ENCODE peak calls at places on chromosomes 2 and 18, in five cellular contexts. One of them, this sample, is unnamed.

GRCh38 chr2:230811508-230811907 is 53.2 kb upstream of the ITM2C start:
- DNase-seq in epithelial cell of prostate: no peak
- DNase-seq in sciatic nerve: no peak
- DNase-seq in AG08396: no peak
- DNase-seq in stimulated activated CD8-positive, alpha-beta memory T cell treated with anti-CD3 and anti-CD28 coated beads, Interleukin-7, amount 100 ng/mL, for 4 hours: no peak
- DNase-seq in this sample: no peak

GRCh38 chr2:9948721-9949120 is 2.8 kb upstream of the GRHL1 start:
- DNase-seq in epithelial cell of prostate: no peak
- DNase-seq in sciatic nerve: no peak
- DNase-seq in AG08396: no peak
- DNase-seq in stimulated activated CD8-positive, alpha-beta memory T cell treated with anti-CD3 and anti-CD28 coated beads, Interleukin-7, amount 100 ng/mL, for 4 hours: no peak
- DNase-seq in this sample: no peak

GRCh38 chr18:43805646-43806194 is 528.4 kb upstream of the SYT4 start:
- DNase-seq in epithelial cell of prostate: no peak
- DNase-seq in sciatic nerve: no peak
- DNase-seq in AG08396: no peak
- DNase-seq in stimulated activated CD8-positive, alpha-beta memory T cell treated with anti-CD3 and anti-CD28 coated beads, Interleukin-7, amount 100 ng/mL, for 4 hours: no peak
- DNase-seq in this sample: no peak

GRCh38 chr2:216829533-216829932 is 30.3 kb downstream of the TNP1 start:
- DNase-seq in epithelial cell of prostate: no peak
- DNase-seq in sciatic nerve: peak
- DNase-seq in AG08396: peak
- DNase-seq in stimulated activated CD8-positive, alpha-beta memory T cell treated with anti-CD3 and anti-CD28 coated beads, Interleukin-7, amount 100 ng/mL, for 4 hours: no peak
- DNase-seq in this sample: no peak

GRCh38 chr2:50529600-50530218 is 502.2 kb downstream of the NRXN1 start:
- DNase-seq in epithelial cell of prostate: no peak
- DNase-seq in sciatic nerve: no peak
- DNase-seq in AG08396: peak
- DNase-seq in stimulated activated CD8-positive, alpha-beta memory T cell treated with anti-CD3 and anti-CD28 coated beads, Interleukin-7, amount 100 ng/mL, for 4 hours: no peak
- DNase-seq in this sample: no peak

GRCh38 chr2:239038773-239039478 is 191.0 kb downstream of the TWIST2 start:
- DNase-seq in epithelial cell of prostate: no peak
- DNase-seq in sciatic nerve: no peak
- DNase-seq in AG08396: no peak
- DNase-seq in stimulated activated CD8-positive, alpha-beta memory T cell treated with anti-CD3 and anti-CD28 coated beads, Interleukin-7, amount 100 ng/mL, for 4 hours: no peak
- DNase-seq in this sample: no peak

GRCh38 chr2:5618271-5618670 is 73.9 kb upstream of the SOX11 start:
- DNase-seq in epithelial cell of prostate: no peak
- DNase-seq in sciatic nerve: no peak
- DNase-seq in AG08396: no peak
- DNase-seq in stimulated activated CD8-positive, alpha-beta memory T cell treated with anti-CD3 and anti-CD28 coated beads, Interleukin-7, amount 100 ng/mL, for 4 hours: no peak
- DNase-seq in this sample: no peak

GRCh38 chr18:31634331-31634713 is 42.6 kb downstream of the TTR start:
- DNase-seq in epithelial cell of prostate: no peak
- DNase-seq in sciatic nerve: no peak
- DNase-seq in AG08396: no peak
- DNase-seq in stimulated activated CD8-positive, alpha-beta memory T cell treated with anti-CD3 and anti-CD28 coated beads, Interleukin-7, amount 100 ng/mL, for 4 hours: no peak
- DNase-seq in this sample: no peak

GRCh38 chr2:4135765-4136164 is 432.4 kb downstream of the DCDC2C start:
- DNase-seq in epithelial cell of prostate: no peak
- DNase-seq in sciatic nerve: no peak
- DNase-seq in AG08396: no peak
- DNase-seq in stimulated activated CD8-positive, alpha-beta memory T cell treated with anti-CD3 and anti-CD28 coated beads, Interleukin-7, amount 100 ng/mL, for 4 hours: no peak
- DNase-seq in this sample: no peak

GRCh38 chr2:43258547-43259156 is 32.2 kb upstream of the ZFP36L2 start:
- DNase-seq in epithelial cell of prostate: no peak
- DNase-seq in sciatic nerve: no peak
- DNase-seq in AG08396: no peak
- DNase-seq in stimulated activated CD8-positive, alpha-beta memory T cell treated with anti-CD3 and anti-CD28 coated beads, Interleukin-7, amount 100 ng/mL, for 4 hours: no peak
- DNase-seq in this sample: no peak

GRCh38 chr18:34397286-34397896 is 172.7 kb upstream of the NOL4 start:
- DNase-seq in epithelial cell of prostate: no peak
- DNase-seq in sciatic nerve: no peak
- DNase-seq in AG08396: no peak
- DNase-seq in stimulated activated CD8-positive, alpha-beta memory T cell treated with anti-CD3 and anti-CD28 coated beads, Interleukin-7, amount 100 ng/mL, for 4 hours: no peak
- DNase-seq in this sample: no peak

GRCh38 chr2:196234672-196235071 is 63.3 kb upstream of the STK17B start:
- DNase-seq in epithelial cell of prostate: no peak
- DNase-seq in sciatic nerve: no peak
- DNase-seq in AG08396: no peak
- DNase-seq in stimulated activated CD8-positive, alpha-beta memory T cell treated with anti-CD3 and anti-CD28 coated beads, Interleukin-7, amount 100 ng/mL, for 4 hours: peak
- DNase-seq in this sample: peak

GRCh38 chr2:101770672-101771071 is 73.2 kb downstream of the MAP4K4 start:
- DNase-seq in epithelial cell of prostate: no peak
- DNase-seq in sciatic nerve: no peak
- DNase-seq in AG08396: peak
- DNase-seq in stimulated activated CD8-positive, alpha-beta memory T cell treated with anti-CD3 and anti-CD28 coated beads, Interleukin-7, amount 100 ng/mL, for 4 hours: no peak
- DNase-seq in this sample: no peak

GRCh38 chr2:63729831-63730230 is 111.9 kb upstream of the UGP2 start:
- DNase-seq in epithelial cell of prostate: no peak
- DNase-seq in sciatic nerve: no peak
- DNase-seq in AG08396: no peak
- DNase-seq in stimulated activated CD8-positive, alpha-beta memory T cell treated with anti-CD3 and anti-CD28 coated beads, Interleukin-7, amount 100 ng/mL, for 4 hours: no peak
- DNase-seq in this sample: no peak

GRCh38 chr2:201643216-201643651 is at the start of gene TMEM237:
- DNase-seq in epithelial cell of prostate: no peak
- DNase-seq in sciatic nerve: no peak
- DNase-seq in AG08396: peak
- DNase-seq in stimulated activated CD8-positive, alpha-beta memory T cell treated with anti-CD3 and anti-CD28 coated beads, Interleukin-7, amount 100 ng/mL, for 4 hours: peak
- DNase-seq in this sample: no peak

GRCh38 chr2:180969124-180969523 is 11.3 kb upstream of the UBE2E3 start:
- DNase-seq in epithelial cell of prostate: no peak
- DNase-seq in sciatic nerve: no peak
- DNase-seq in AG08396: no peak
- DNase-seq in stimulated activated CD8-positive, alpha-beta memory T cell treated with anti-CD3 and anti-CD28 coated beads, Interleukin-7, amount 100 ng/mL, for 4 hours: no peak
- DNase-seq in this sample: no peak

GRCh38 chr18:47485221-47485797 is 233.8 kb upstream of the SKOR2 start:
- DNase-seq in epithelial cell of prostate: no peak
- DNase-seq in sciatic nerve: no peak
- DNase-seq in AG08396: no peak
- DNase-seq in stimulated activated CD8-positive, alpha-beta memory T cell treated with anti-CD3 and anti-CD28 coated beads, Interleukin-7, amount 100 ng/mL, for 4 hours: no peak
- DNase-seq in this sample: no peak

GRCh38 chr18:49846263-49846662 is 32.9 kb upstream of the ACAA2 start:
- DNase-seq in epithelial cell of prostate: no peak
- DNase-seq in sciatic nerve: no peak
- DNase-seq in AG08396: peak
- DNase-seq in stimulated activated CD8-positive, alpha-beta memory T cell treated with anti-CD3 and anti-CD28 coated beads, Interleukin-7, amount 100 ng/mL, for 4 hours: no peak
- DNase-seq in this sample: no peak

GRCh38 chr2:212135739-212136138 is 402.9 kb downstream of the ERBB4 start:
- DNase-seq in epithelial cell of prostate: no peak
- DNase-seq in sciatic nerve: no peak
- DNase-seq in AG08396: no peak
- DNase-seq in stimulated activated CD8-positive, alpha-beta memory T cell treated with anti-CD3 and anti-CD28 coated beads, Interleukin-7, amount 100 ng/mL, for 4 hours: no peak
- DNase-seq in this sample: no peak

GRCh38 chr2:227423633-227424499 is 36.1 kb upstream of the SCYGR1 start:
- DNase-seq in epithelial cell of prostate: no peak
- DNase-seq in sciatic nerve: no peak
- DNase-seq in AG08396: no peak
- DNase-seq in stimulated activated CD8-positive, alpha-beta memory T cell treated with anti-CD3 and anti-CD28 coated beads, Interleukin-7, amount 100 ng/mL, for 4 hours: no peak
- DNase-seq in this sample: no peak

GRCh38 chr2:26691881-26692813 is at the start of gene KCNK3:
- DNase-seq in epithelial cell of prostate: no peak
- DNase-seq in sciatic nerve: no peak
- DNase-seq in AG08396: peak
- DNase-seq in stimulated activated CD8-positive, alpha-beta memory T cell treated with anti-CD3 and anti-CD28 coated beads, Interleukin-7, amount 100 ng/mL, for 4 hours: no peak
- DNase-seq in this sample: no peak

GRCh38 chr18:8771930-8772329 is 66.6 kb downstream of the MTCL1 start:
- DNase-seq in epithelial cell of prostate: no peak
- DNase-seq in sciatic nerve: peak
- DNase-seq in AG08396: no peak
- DNase-seq in stimulated activated CD8-positive, alpha-beta memory T cell treated with anti-CD3 and anti-CD28 coated beads, Interleukin-7, amount 100 ng/mL, for 4 hours: no peak
- DNase-seq in this sample: no peak

GRCh38 chr2:112187805-112188596 is 49.8 kb downstream of the FBLN7 start:
- DNase-seq in epithelial cell of prostate: peak
- DNase-seq in sciatic nerve: no peak
- DNase-seq in AG08396: no peak
- DNase-seq in stimulated activated CD8-positive, alpha-beta memory T cell treated with anti-CD3 and anti-CD28 coated beads, Interleukin-7, amount 100 ng/mL, for 4 hours: peak
- DNase-seq in this sample: peak

GRCh38 chr2:9406529-9407362 is 16.6 kb downstream of the ITGB1BP1 start:
- DNase-seq in epithelial cell of prostate: no peak
- DNase-seq in sciatic nerve: peak
- DNase-seq in AG08396: no peak
- DNase-seq in stimulated activated CD8-positive, alpha-beta memory T cell treated with anti-CD3 and anti-CD28 coated beads, Interleukin-7, amount 100 ng/mL, for 4 hours: no peak
- DNase-seq in this sample: no peak

GRCh38 chr2:183543731-183544130 is 419.5 kb downstream of the NUP35 start:
- DNase-seq in epithelial cell of prostate: no peak
- DNase-seq in sciatic nerve: no peak
- DNase-seq in AG08396: no peak
- DNase-seq in stimulated activated CD8-positive, alpha-beta memory T cell treated with anti-CD3 and anti-CD28 coated beads, Interleukin-7, amount 100 ng/mL, for 4 hours: no peak
- DNase-seq in this sample: no peak

GRCh38 chr18:13240060-13240725 is 21.6 kb downstream of the LDLRAD4 start:
- DNase-seq in epithelial cell of prostate: no peak
- DNase-seq in sciatic nerve: no peak
- DNase-seq in AG08396: no peak
- DNase-seq in stimulated activated CD8-positive, alpha-beta memory T cell treated with anti-CD3 and anti-CD28 coated beads, Interleukin-7, amount 100 ng/mL, for 4 hours: no peak
- DNase-seq in this sample: no peak

GRCh38 chr2:120847700-120848321 is 112.1 kb downstream of the GLI2 start:
- DNase-seq in epithelial cell of prostate: peak
- DNase-seq in sciatic nerve: peak
- DNase-seq in AG08396: no peak
- DNase-seq in stimulated activated CD8-positive, alpha-beta memory T cell treated with anti-CD3 and anti-CD28 coated beads, Interleukin-7, amount 100 ng/mL, for 4 hours: no peak
- DNase-seq in this sample: no peak

GRCh38 chr18:41714872-41715271 is 240.2 kb upstream of the PIK3C3 start:
- DNase-seq in epithelial cell of prostate: no peak
- DNase-seq in sciatic nerve: no peak
- DNase-seq in AG08396: no peak
- DNase-seq in stimulated activated CD8-positive, alpha-beta memory T cell treated with anti-CD3 and anti-CD28 coated beads, Interleukin-7, amount 100 ng/mL, for 4 hours: no peak
- DNase-seq in this sample: no peak

GRCh38 chr2:239597216-239597615 is 196.4 kb upstream of the HDAC4 start:
- DNase-seq in epithelial cell of prostate: no peak
- DNase-seq in sciatic nerve: no peak
- DNase-seq in AG08396: no peak
- DNase-seq in stimulated activated CD8-positive, alpha-beta memory T cell treated with anti-CD3 and anti-CD28 coated beads, Interleukin-7, amount 100 ng/mL, for 4 hours: no peak
- DNase-seq in this sample: no peak

GRCh38 chr2:1887915-1888314 is 143.6 kb upstream of the PXDN start:
- DNase-seq in epithelial cell of prostate: no peak
- DNase-seq in sciatic nerve: no peak
- DNase-seq in AG08396: no peak
- DNase-seq in stimulated activated CD8-positive, alpha-beta memory T cell treated with anti-CD3 and anti-CD28 coated beads, Interleukin-7, amount 100 ng/mL, for 4 hours: no peak
- DNase-seq in this sample: no peak

GRCh38 chr18:26943906-26944305 is 78.4 kb upstream of the AQP4 start:
- DNase-seq in epithelial cell of prostate: no peak
- DNase-seq in sciatic nerve: no peak
- DNase-seq in AG08396: no peak
- DNase-seq in stimulated activated CD8-positive, alpha-beta memory T cell treated with anti-CD3 and anti-CD28 coated beads, Interleukin-7, amount 100 ng/mL, for 4 hours: no peak
- DNase-seq in this sample: no peak

GRCh38 chr2:68920481-68921170 is 32.1 kb downstream of the GKN2 start:
- DNase-seq in epithelial cell of prostate: no peak
- DNase-seq in sciatic nerve: no peak
- DNase-seq in AG08396: no peak
- DNase-seq in stimulated activated CD8-positive, alpha-beta memory T cell treated with anti-CD3 and anti-CD28 coated beads, Interleukin-7, amount 100 ng/mL, for 4 hours: no peak
- DNase-seq in this sample: no peak

GRCh38 chr2:63440612-63441011 is 147.7 kb downstream of the WDPCP start:
- DNase-seq in epithelial cell of prostate: no peak
- DNase-seq in sciatic nerve: no peak
- DNase-seq in AG08396: no peak
- DNase-seq in stimulated activated CD8-positive, alpha-beta memory T cell treated with anti-CD3 and anti-CD28 coated beads, Interleukin-7, amount 100 ng/mL, for 4 hours: no peak
- DNase-seq in this sample: no peak

GRCh38 chr2:106197878-106198277 is 3.8 kb upstream of the UXS1 start:
- DNase-seq in epithelial cell of prostate: no peak
- DNase-seq in sciatic nerve: no peak
- DNase-seq in AG08396: peak
- DNase-seq in stimulated activated CD8-positive, alpha-beta memory T cell treated with anti-CD3 and anti-CD28 coated beads, Interleukin-7, amount 100 ng/mL, for 4 hours: no peak
- DNase-seq in this sample: no peak

GRCh38 chr18:35371412-35372195 is 5.5 kb downstream of the ZNF396 start:
- DNase-seq in epithelial cell of prostate: no peak
- DNase-seq in sciatic nerve: no peak
- DNase-seq in AG08396: peak
- DNase-seq in stimulated activated CD8-positive, alpha-beta memory T cell treated with anti-CD3 and anti-CD28 coated beads, Interleukin-7, amount 100 ng/mL, for 4 hours: no peak
- DNase-seq in this sample: no peak

GRCh38 chr2:102975996-102976636 is 214.3 kb downstream of the TMEM182 start:
- DNase-seq in epithelial cell of prostate: peak
- DNase-seq in sciatic nerve: no peak
- DNase-seq in AG08396: no peak
- DNase-seq in stimulated activated CD8-positive, alpha-beta memory T cell treated with anti-CD3 and anti-CD28 coated beads, Interleukin-7, amount 100 ng/mL, for 4 hours: no peak
- DNase-seq in this sample: no peak

GRCh38 chr2:160371251-160372009 is 122.2 kb downstream of the RBMS1 start:
- DNase-seq in epithelial cell of prostate: no peak
- DNase-seq in sciatic nerve: no peak
- DNase-seq in AG08396: no peak
- DNase-seq in stimulated activated CD8-positive, alpha-beta memory T cell treated with anti-CD3 and anti-CD28 coated beads, Interleukin-7, amount 100 ng/mL, for 4 hours: no peak
- DNase-seq in this sample: no peak

GRCh38 chr18:67386028-67386427 is 130.5 kb downstream of the DSEL start:
- DNase-seq in epithelial cell of prostate: no peak
- DNase-seq in sciatic nerve: no peak
- DNase-seq in AG08396: no peak
- DNase-seq in stimulated activated CD8-positive, alpha-beta memory T cell treated with anti-CD3 and anti-CD28 coated beads, Interleukin-7, amount 100 ng/mL, for 4 hours: no peak
- DNase-seq in this sample: no peak

GRCh38 chr18:42474577-42474976 is 519.5 kb downstream of the PIK3C3 start:
- DNase-seq in epithelial cell of prostate: no peak
- DNase-seq in sciatic nerve: no peak
- DNase-seq in AG08396: no peak
- DNase-seq in stimulated activated CD8-positive, alpha-beta memory T cell treated with anti-CD3 and anti-CD28 coated beads, Interleukin-7, amount 100 ng/mL, for 4 hours: no peak
- DNase-seq in this sample: no peak

GRCh38 chr2:144343135-144343534 is 176.8 kb downstream of the ZEB2 start:
- DNase-seq in epithelial cell of prostate: no peak
- DNase-seq in sciatic nerve: no peak
- DNase-seq in AG08396: no peak
- DNase-seq in stimulated activated CD8-positive, alpha-beta memory T cell treated with anti-CD3 and anti-CD28 coated beads, Interleukin-7, amount 100 ng/mL, for 4 hours: no peak
- DNase-seq in this sample: no peak